ENCODE peak calls at places on chromosomes 13 and 19, in nine cellular contexts. Q is tibial nerve, D is A549, K is K562, G is transverse colon, E is sigmoid colon, N is GM12878, M is SK-N-SH, I is ovary. S is an unnamed sample.

GRCh38 chr13:76438050-76438449 is 448.2 kb downstream of the KCTD12 start:
- DNase-seq in I (no peak), D (no peak), M (no peak), K (no peak), N (no peak), G (no peak), E (no peak), Q (no peak), S (no peak)

GRCh38 chr13:22061371-22061805 is 390.5 kb downstream of the FGF9 start:
- DNase-seq in D (no peak), G (no peak), K (no peak), M (no peak), Q (no peak), E (no peak), I (no peak), N (peak; percentile 51), S (no peak)

GRCh38 chr13:35198821-35199220 is 256.8 kb downstream of the NBEA start:
- DNase-seq in M (no peak), N (no peak), G (no peak), E (no peak), Q (no peak), D (no peak), I (no peak), K (no peak), S (no peak)

GRCh38 chr13:100694722-100695644 is 20.4 kb upstream of the TMTC4 start:
- DNase-seq in Q (no peak), E (no peak), N (no peak), G (peak; percentile 31), I (no peak), M (peak; percentile 58), D (peak; percentile 39), K (peak; percentile 46), S (peak; percentile 53)

GRCh38 chr19:18438331-18439024 is 545 bp upstream of the ISYNA1 start:
- DNase-seq in Q (no peak), E (no peak), M (no peak), G (no peak), I (peak; percentile 89), D (no peak), N (no peak), K (peak; percentile 74), S (no peak)

GRCh38 chr19:44848036-44848804 is 2.1 kb downstream of the NECTIN2 start:
- DNase-seq in D (no peak), M (peak; percentile 41), Q (no peak), N (no peak), K (no peak), I (peak; percentile 57), G (no peak), E (peak; percentile 75), S (no peak)

GRCh38 chr19:53865918-53866696 is 1.6 kb upstream of the MYADM start:
- DNase-seq in G (peak; percentile 81), Q (peak; percentile 61), K (peak; percentile 44), I (peak; percentile 55), N (no peak), E (peak; percentile 91), D (peak; percentile 78), M (peak; percentile 87), S (peak; percentile 71)

GRCh38 chr19:32909257-32909656 is 39.7 kb upstream of the SLC7A9 start:
- DNase-seq in K (no peak), D (no peak), G (no peak), I (no peak), N (no peak), E (no peak), M (no peak), Q (no peak), S (no peak)

GRCh38 chr13:59119475-59119874 is 1044.3 kb downstream of the DIAPH3 start:
- DNase-seq in Q (no peak), N (no peak), E (no peak), D (no peak), K (no peak), G (no peak), I (no peak), M (no peak), S (no peak)

GRCh38 chr19:34375598-34375997 is 10.6 kb downstream of the GPI start:
- DNase-seq in I (no peak), Q (no peak), K (no peak), M (no peak), N (no peak), D (no peak), E (no peak), G (no peak), S (no peak)

DNA sequence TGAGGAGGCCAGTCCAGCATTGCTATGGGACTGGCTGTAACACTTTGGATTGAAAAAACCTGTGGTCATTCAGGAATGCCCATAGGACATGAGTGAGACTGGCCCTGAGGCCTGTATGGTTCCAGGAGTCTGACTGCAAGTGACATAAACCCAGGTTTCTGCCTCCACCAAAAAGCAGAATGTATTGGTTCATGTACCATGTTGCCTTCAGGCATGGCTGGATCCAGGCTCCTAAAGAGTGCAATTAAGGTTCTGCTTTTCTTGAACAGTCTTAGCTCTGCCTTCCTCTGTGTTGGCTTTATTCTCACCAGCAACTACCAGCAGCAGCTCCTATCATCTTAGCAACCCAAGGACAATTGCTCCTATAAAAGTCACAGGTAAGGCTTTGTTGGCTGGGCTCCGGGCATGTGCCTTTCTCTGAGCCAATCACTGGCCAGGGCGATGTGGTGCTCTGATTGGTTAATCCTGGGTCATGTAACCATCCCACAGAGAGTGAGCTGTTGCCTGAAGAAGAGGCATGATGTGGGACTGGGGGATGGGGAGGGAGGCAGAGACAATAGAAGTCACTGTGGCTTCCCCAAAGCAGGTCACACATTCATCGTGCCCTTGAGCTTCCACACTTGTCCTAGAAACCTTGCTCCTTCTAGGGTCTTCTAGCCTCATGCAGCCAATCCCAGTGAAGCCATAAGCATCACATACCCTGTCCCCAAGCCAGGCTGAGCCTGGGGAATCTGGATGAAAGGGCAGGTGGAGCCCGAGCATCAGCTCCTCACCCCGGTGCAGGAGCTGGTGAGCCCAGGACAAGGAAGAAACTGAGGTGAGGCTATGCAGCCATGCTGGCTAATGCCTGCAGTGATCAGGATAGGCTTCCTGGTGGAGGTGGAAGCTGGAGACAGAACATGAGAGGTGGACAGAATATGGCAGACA is 123.9 kb downstream of the URI1 start:
- DNase-seq in N (no peak), D (no peak), G (peak; percentile 0), I (no peak), M (peak; percentile 16), K (no peak), E (no peak), Q (no peak), S (peak; percentile 23)
- TF ChIP-seq EP300 in N (no peak), D (no peak), G (no peak), I (no peak), M (no peak), K (no peak), E (no peak), Q (no peak), S (no peak)

GRCh38 chr13:112980441-112980840 is 11.4 kb downstream of the MCF2L start:
- DNase-seq in M (peak; percentile 85), E (no peak), N (no peak), K (no peak), G (no peak), D (no peak), Q (no peak), I (no peak), S (no peak)
- H3K4me3 ChIP-seq in M (no peak overlapping the region), E (peak overlapping the region; percentile 24), N (no peak overlapping the region), K (no peak overlapping the region), G (no peak overlapping the region), D (no peak overlapping the region), Q (no peak overlapping the region), I (no peak overlapping the region), S (peak overlapping the region; percentile 19)

GRCh38 chr13:72101768-72102400 is 234.9 kb upstream of the DACH1 start:
- DNase-seq in D (no peak), N (no peak), Q (no peak), I (no peak), E (no peak), K (no peak), G (no peak), M (peak; percentile 17), S (no peak)
- TF ChIP-seq EP300 in D (no peak), N (no peak), Q (no peak), I (no peak), E (no peak), K (no peak), G (no peak), M (no peak), S (no peak)

DNA sequence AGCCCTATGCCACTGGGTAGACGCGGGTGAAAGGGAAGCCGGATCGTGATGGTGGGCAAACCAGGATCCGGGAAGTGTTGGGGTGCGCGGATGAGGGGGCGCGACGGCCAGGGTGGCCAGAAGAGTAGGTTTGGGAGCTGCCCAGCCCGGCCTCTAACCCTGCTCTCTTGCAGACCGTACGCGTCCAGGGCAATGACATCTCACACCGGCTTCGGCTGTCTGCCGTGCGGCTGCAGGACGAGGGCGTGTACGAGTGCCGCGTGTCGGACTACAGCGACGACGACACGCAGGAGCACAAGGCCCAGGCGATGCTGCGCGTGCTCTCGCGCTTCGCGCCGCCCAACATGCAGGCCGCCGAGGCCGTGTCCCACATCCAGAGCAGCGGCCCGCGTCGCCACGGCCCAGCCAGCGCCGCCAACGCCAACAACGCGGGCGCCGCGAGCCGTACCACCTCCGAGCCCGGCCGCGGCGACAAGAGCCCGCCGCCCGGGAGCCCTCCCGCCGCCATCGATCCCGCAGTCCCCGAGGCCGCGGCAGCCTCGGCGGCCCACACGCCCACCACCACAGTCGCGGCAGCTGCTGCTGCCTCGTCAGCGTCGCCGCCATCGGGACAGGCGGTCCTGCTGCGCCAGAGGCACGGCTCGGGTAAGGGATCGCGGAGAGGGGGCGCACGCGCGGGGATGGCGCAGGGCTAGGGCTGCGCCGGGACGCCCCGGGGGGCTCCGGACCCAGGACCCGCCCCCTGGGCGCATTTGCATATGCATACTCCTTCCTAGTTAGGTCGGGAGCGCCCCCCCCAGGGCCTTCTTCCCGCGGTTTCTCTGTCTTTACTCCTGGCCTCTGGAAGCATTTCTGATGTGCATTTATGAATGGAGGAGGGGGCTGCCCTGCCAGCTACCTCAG is 4.1 kb downstream of the VSTM2B start:
- DNase-seq in K (no peak), E (peak; percentile 48), G (no peak), D (no peak), Q (no peak), M (peak; percentile 40), N (no peak), I (no peak), S (no peak)
- H3K4me3 ChIP-seq in K (no peak overlapping the region), E (no peak overlapping the region), G (no peak overlapping the region), D (no peak overlapping the region), Q (no peak overlapping the region), M (no peak overlapping the region), N (no peak overlapping the region), I (no peak overlapping the region), S (no peak overlapping the region)

GRCh38 chr13:110403315-110403714 is 96.2 kb downstream of the COL4A2 start:
- DNase-seq in E (no peak), M (no peak), G (no peak), I (no peak), Q (no peak), K (no peak), N (no peak), D (no peak), S (no peak)
- TF ChIP-seq EP300 in E (no peak), M (peak; percentile 51), G (no peak), I (no peak), Q (no peak), K (no peak), N (no peak), D (no peak), S (no peak)

GRCh38 chr19:4707322-4707721 is 16.3 kb downstream of the DPP9 start:
- DNase-seq in E (no peak), D (no peak), Q (no peak), N (no peak), M (no peak), G (no peak), I (no peak), K (no peak), S (no peak)
- H3K4me3 ChIP-seq in E (no peak overlapping the region), D (no peak overlapping the region), Q (no peak overlapping the region), N (no peak overlapping the region), M (no peak overlapping the region), G (no peak overlapping the region), I (no peak overlapping the region), K (no peak overlapping the region), S (no peak overlapping the region)

GRCh38 chr13:44848956-44849748 is 140.1 kb downstream of the NUFIP1 start:
- DNase-seq in N (no peak), D (no peak), K (no peak), G (no peak), Q (no peak), M (no peak), E (no peak), I (peak; percentile 38), S (no peak)
- TF ChIP-seq EP300 in N (no peak), D (no peak), K (no peak), G (no peak), Q (peak; percentile 54), M (no peak), E (no peak), I (peak; percentile 79), S (peak; percentile 22)

S was measured in stomach.